ENCODE peak calls at places on chromosome 16, in seven cellular contexts. S is dermis microvascular lymphatic vessel endothelial cell, V is HCEC 1CT, O is BE2C, Q is right atrium auricular region, P is GM13977, H is naive B cell. R is an unnamed sample.

GRCh38 chr16:85612801-85613608 is at the start of gene GSE1:
- DNase-seq in S (peak), V (peak), O (peak), Q (peak), P (peak), H (peak), R (peak)

GRCh38 chr16:71350821-71351557 is 7.5 kb upstream of the CALB2 start:
- DNase-seq in S (no peak), V (no peak), O (no peak), Q (no peak), P (no peak), H (no peak), R (no peak)

GRCh38 chr16:59039066-59039465 is 304.9 kb upstream of the GOT2 start:
- DNase-seq in S (no peak), V (no peak), O (no peak), Q (no peak), P (no peak), H (no peak), R (no peak)

GRCh38 chr16:19860146-19861030 is 24.3 kb downstream of the GPRC5B start:
- DNase-seq in S (no peak), V (no peak), O (no peak), Q (no peak), P (no peak), H (no peak), R (no peak)

GRCh38 chr16:13070268-13070667 is 168.9 kb downstream of the SHISA9 start:
- DNase-seq in S (no peak), V (no peak), O (no peak), Q (no peak), P (no peak), H (no peak), R (no peak)

GRCh38 chr16:84720180-84720579 is 20.4 kb downstream of the USP10 start:
- DNase-seq in S (no peak), V (no peak), O (peak), Q (no peak), P (no peak), H (no peak), R (no peak)

GRCh38 chr16:12425134-12425941 is 378.3 kb downstream of the CPPED1 start:
- DNase-seq in S (no peak), V (no peak), O (no peak), Q (no peak), P (no peak), H (no peak), R (no peak)

GRCh38 chr16:1532771-1533170 is 695 bp upstream of the TMEM204 start:
- DNase-seq in S (no peak), V (no peak), O (no peak), Q (no peak), P (no peak), H (no peak), R (no peak)

GRCh38 chr16:11417487-11417886 is 72.2 kb downstream of the RMI2 start:
- DNase-seq in S (no peak), V (no peak), O (no peak), Q (no peak), P (no peak), H (no peak), R (no peak)

GRCh38 chr16:85461814-85462404 is 151.2 kb upstream of the GSE1 start:
- DNase-seq in S (no peak), V (no peak), O (peak), Q (no peak), P (no peak), H (no peak), R (no peak)

GRCh38 chr16:7679899-7680298 is 347.3 kb downstream of the RBFOX1 start:
- DNase-seq in S (no peak), V (no peak), O (no peak), Q (no peak), P (no peak), H (no peak), R (no peak)

GRCh38 chr16:49350265-49351103 is 23.1 kb upstream of the C16orf78 start:
- DNase-seq in S (peak), V (peak), O (peak), Q (peak), P (peak), H (no peak), R (peak)

GRCh38 chr16:60031751-60032150 is 1297.6 kb upstream of the GOT2 start:
- DNase-seq in S (no peak), V (no peak), O (no peak), Q (no peak), P (no peak), H (no peak), R (no peak)

GRCh38 chr16:52498640-52499039 is 48.3 kb downstream of the TOX3 start:
- DNase-seq in S (no peak), V (no peak), O (no peak), Q (no peak), P (no peak), H (no peak), R (no peak)

GRCh38 chr16:49851468-49851787 is 4.5 kb downstream of the ZNF423 start:
- DNase-seq in S (no peak), V (no peak), O (no peak), Q (no peak), P (no peak), H (no peak), R (no peak)

GRCh38 chr16:90084215-90084614 is 7.1 kb upstream of the PRDM7 start:
- DNase-seq in S (no peak), V (no peak), O (no peak), Q (no peak), P (no peak), H (no peak), R (no peak)

GRCh38 chr16:12229759-12230594 is 253.4 kb downstream of the SNX29 start:
- DNase-seq in S (no peak), V (peak), O (no peak), Q (no peak), P (no peak), H (no peak), R (no peak)